ENCODE peak calls at places on chromosomes 7 and 10, in seven cellular contexts. One of them, this sample, is unnamed.

GRCh38 chr10:47079177-47079580 is 168.0 kb downstream of the PTPN20 start:
- DNase-seq in bronchial epithelial cell: peak
- DNase-seq in tibial nerve: no peak
- DNase-seq in CD4-positive, CD25-positive, alpha-beta regulatory T cell: no peak
- DNase-seq in thoracic aorta: no peak
- DNase-seq in CD4-positive, alpha-beta memory T cell: no peak
- DNase-seq in AG04449: no peak
- DNase-seq in this sample: no peak

GRCh38 chr7:90824386-90825307 is 228.5 kb downstream of the CDK14 start:
- DNase-seq in AG04449: peak
- DNase-seq in CD4-positive, CD25-positive, alpha-beta regulatory T cell: no peak
- DNase-seq in tibial nerve: no peak
- DNase-seq in thoracic aorta: no peak
- DNase-seq in bronchial epithelial cell: peak
- DNase-seq in CD4-positive, alpha-beta memory T cell: no peak
- DNase-seq in this sample: peak

GRCh38 chr7:159031135-159031701 is 113.4 kb downstream of the VIPR2 start:
- DNase-seq in bronchial epithelial cell: no peak
- DNase-seq in AG04449: no peak
- DNase-seq in thoracic aorta: no peak
- DNase-seq in CD4-positive, alpha-beta memory T cell: no peak
- DNase-seq in CD4-positive, CD25-positive, alpha-beta regulatory T cell: no peak
- DNase-seq in tibial nerve: peak
- DNase-seq in this sample: no peak

GRCh38 chr7:120996983-120997334 is 8.4 kb downstream of the CPED1 start:
- DNase-seq in bronchial epithelial cell: no peak
- DNase-seq in tibial nerve: no peak
- DNase-seq in AG04449: no peak
- DNase-seq in CD4-positive, alpha-beta memory T cell: no peak
- DNase-seq in CD4-positive, CD25-positive, alpha-beta regulatory T cell: no peak
- DNase-seq in thoracic aorta: no peak
- DNase-seq in this sample: no peak

GRCh38 chr7:118305686-118306085 is 81.2 kb downstream of the ANKRD7 start:
- DNase-seq in thoracic aorta: no peak
- DNase-seq in CD4-positive, alpha-beta memory T cell: no peak
- DNase-seq in CD4-positive, CD25-positive, alpha-beta regulatory T cell: no peak
- DNase-seq in AG04449: no peak
- DNase-seq in bronchial epithelial cell: peak
- DNase-seq in tibial nerve: no peak
- DNase-seq in this sample: no peak

GRCh38 chr7:23615331-23615730 is 18.1 kb downstream of the CCDC126 start:
- DNase-seq in thoracic aorta: no peak
- DNase-seq in CD4-positive, CD25-positive, alpha-beta regulatory T cell: no peak
- DNase-seq in CD4-positive, alpha-beta memory T cell: no peak
- DNase-seq in AG04449: no peak
- DNase-seq in tibial nerve: no peak
- DNase-seq in bronchial epithelial cell: no peak
- DNase-seq in this sample: no peak

GRCh38 chr7:100413286-100413685 is 15.2 kb downstream of the ZCWPW1 start:
- DNase-seq in thoracic aorta: no peak
- DNase-seq in CD4-positive, CD25-positive, alpha-beta regulatory T cell: no peak
- DNase-seq in bronchial epithelial cell: no peak
- DNase-seq in tibial nerve: no peak
- DNase-seq in AG04449: no peak
- DNase-seq in CD4-positive, alpha-beta memory T cell: no peak
- DNase-seq in this sample: no peak

GRCh38 chr7:74289660-74290589 is 718 bp downstream of the CLIP2 start:
- DNase-seq in CD4-positive, CD25-positive, alpha-beta regulatory T cell: peak
- DNase-seq in tibial nerve: no peak
- DNase-seq in thoracic aorta: no peak
- DNase-seq in bronchial epithelial cell: no peak
- DNase-seq in CD4-positive, alpha-beta memory T cell: peak
- DNase-seq in AG04449: no peak
- DNase-seq in this sample: no peak

GRCh38 chr7:124390301-124390700 is 357.4 kb upstream of the TMEM229A start:
- DNase-seq in CD4-positive, CD25-positive, alpha-beta regulatory T cell: no peak
- DNase-seq in tibial nerve: no peak
- DNase-seq in thoracic aorta: no peak
- DNase-seq in CD4-positive, alpha-beta memory T cell: no peak
- DNase-seq in AG04449: no peak
- DNase-seq in bronchial epithelial cell: no peak
- DNase-seq in this sample: no peak

GRCh38 chr10:12909836-12910185 is 91.7 kb downstream of the CCDC3 start:
- DNase-seq in CD4-positive, CD25-positive, alpha-beta regulatory T cell: no peak
- DNase-seq in AG04449: no peak
- DNase-seq in bronchial epithelial cell: peak
- DNase-seq in CD4-positive, alpha-beta memory T cell: no peak
- DNase-seq in thoracic aorta: no peak
- DNase-seq in tibial nerve: peak
- DNase-seq in this sample: no peak

DNA sequence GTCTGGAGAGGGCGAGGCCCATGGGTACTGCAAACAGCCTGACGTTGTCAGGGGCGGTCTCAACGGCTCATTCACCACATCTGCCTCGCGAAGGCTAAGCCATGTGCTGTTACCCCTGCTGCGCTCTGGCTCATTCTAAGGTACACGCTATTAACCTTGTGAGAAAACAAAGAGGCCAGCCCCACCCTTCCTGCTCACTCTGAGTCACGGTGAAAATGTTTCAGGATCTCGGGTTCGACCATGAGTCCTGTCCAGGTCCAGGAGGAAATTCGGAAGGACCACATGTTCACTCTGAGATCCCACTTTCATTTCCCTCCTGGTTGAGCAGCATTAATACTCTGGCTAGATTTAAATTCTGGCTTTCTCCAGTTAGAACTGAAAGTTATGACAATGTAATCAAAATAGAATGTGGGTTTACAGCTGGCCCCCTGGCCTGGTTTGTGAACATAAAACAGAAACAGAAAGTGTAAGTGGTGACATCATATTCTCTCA is 55.2 kb downstream of the EGFR start:
- DNase-seq in CD4-positive, alpha-beta memory T cell: peak
- DNase-seq in CD4-positive, CD25-positive, alpha-beta regulatory T cell: peak
- DNase-seq in bronchial epithelial cell: peak
- DNase-seq in thoracic aorta: no peak
- DNase-seq in AG04449: no peak
- DNase-seq in tibial nerve: no peak
- DNase-seq in this sample: no peak
- H3K4me3 ChIP-seq in CD4-positive, alpha-beta memory T cell: peak
- H3K4me3 ChIP-seq in CD4-positive, CD25-positive, alpha-beta regulatory T cell: peak
- H3K4me3 ChIP-seq in bronchial epithelial cell: no peak
- H3K4me3 ChIP-seq in thoracic aorta: peak
- H3K4me3 ChIP-seq in AG04449: peak
- H3K4me3 ChIP-seq in tibial nerve: no peak
- H3K4me3 ChIP-seq in this sample: peak

DNA sequence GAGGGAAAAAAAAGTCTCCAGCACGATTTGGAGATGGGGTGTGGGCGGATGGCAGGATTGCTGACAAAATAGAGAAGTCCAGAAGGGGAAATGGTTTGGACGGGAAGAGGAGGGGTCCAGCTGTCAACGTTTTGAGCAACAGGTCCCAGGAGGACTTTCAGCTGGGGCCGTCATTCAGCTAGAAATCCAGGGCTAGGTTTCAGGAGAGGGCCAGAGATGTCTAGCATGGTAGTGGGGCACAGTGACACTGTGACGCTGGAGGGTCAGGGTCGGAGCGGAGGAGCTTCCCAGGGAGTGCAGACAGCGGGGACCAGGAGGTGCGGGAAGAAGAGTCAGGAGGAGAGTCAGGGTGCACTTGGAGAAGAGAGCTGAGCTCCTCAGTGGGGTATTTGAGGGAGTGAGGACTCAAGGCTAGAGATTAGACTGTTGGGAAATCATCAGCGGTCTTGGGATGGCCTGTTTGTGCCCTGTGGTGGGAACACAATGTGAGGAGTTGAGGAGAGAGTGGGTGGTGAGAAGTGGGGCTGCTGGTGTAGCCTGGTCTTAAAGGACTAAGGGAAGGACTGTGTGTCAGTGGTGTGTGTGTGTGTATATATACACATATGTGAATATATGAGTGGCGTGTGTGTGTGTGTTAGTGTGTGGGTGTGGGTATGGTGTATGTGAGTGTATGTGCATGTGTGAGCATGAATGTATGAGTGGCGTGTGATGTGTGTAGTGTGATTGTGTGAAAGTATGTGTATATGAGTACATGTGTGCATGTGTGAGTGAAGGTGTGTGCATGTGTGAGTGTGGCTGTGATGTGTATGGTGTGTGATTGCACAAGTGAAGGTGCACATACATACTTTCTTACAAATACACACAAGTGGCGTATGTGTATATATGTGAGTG is 3.8 kb downstream of the ZYX start:
- DNase-seq in CD4-positive, alpha-beta memory T cell: no peak
- DNase-seq in thoracic aorta: no peak
- DNase-seq in bronchial epithelial cell: no peak
- DNase-seq in CD4-positive, CD25-positive, alpha-beta regulatory T cell: no peak
- DNase-seq in tibial nerve: no peak
- DNase-seq in AG04449: no peak
- DNase-seq in this sample: no peak
- H3K4me3 ChIP-seq in CD4-positive, alpha-beta memory T cell: no peak
- H3K4me3 ChIP-seq in thoracic aorta: peak
- H3K4me3 ChIP-seq in bronchial epithelial cell: no peak
- H3K4me3 ChIP-seq in CD4-positive, CD25-positive, alpha-beta regulatory T cell: peak
- H3K4me3 ChIP-seq in tibial nerve: no peak
- H3K4me3 ChIP-seq in AG04449: peak
- H3K4me3 ChIP-seq in this sample: peak

GRCh38 chr7:156691764-156692163 is 51.2 kb downstream of the RNF32 start:
- DNase-seq in bronchial epithelial cell: no peak
- DNase-seq in thoracic aorta: no peak
- DNase-seq in CD4-positive, CD25-positive, alpha-beta regulatory T cell: no peak
- DNase-seq in CD4-positive, alpha-beta memory T cell: no peak
- DNase-seq in tibial nerve: no peak
- DNase-seq in AG04449: no peak
- DNase-seq in this sample: no peak

GRCh38 chr7:156692849-156693248 is 52.3 kb downstream of the RNF32 start:
- DNase-seq in CD4-positive, alpha-beta memory T cell: no peak
- DNase-seq in bronchial epithelial cell: no peak
- DNase-seq in thoracic aorta: no peak
- DNase-seq in tibial nerve: no peak
- DNase-seq in AG04449: no peak
- DNase-seq in CD4-positive, CD25-positive, alpha-beta regulatory T cell: no peak
- DNase-seq in this sample: no peak

DNA sequence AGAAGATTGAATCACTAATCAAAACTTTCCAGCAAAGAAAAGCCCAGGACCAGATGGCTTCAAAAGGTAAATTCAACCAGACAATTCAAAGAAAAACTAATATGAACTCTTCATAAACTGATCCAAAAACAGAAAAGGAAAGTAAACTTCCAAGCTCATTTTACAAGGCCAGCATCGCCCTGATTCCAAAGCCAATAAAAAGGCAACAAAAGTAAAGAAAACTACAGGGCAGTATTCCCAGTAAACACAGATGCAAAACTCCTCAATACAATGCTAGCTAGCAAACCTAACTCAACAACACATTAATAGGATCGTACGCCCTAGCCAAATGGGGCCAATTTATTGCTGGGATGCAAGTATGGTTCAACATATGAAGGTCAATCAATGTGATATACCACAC is 53.1 kb downstream of the RNF32 start:
- DNase-seq in CD4-positive, alpha-beta memory T cell: no peak
- DNase-seq in tibial nerve: no peak
- DNase-seq in bronchial epithelial cell: no peak
- DNase-seq in CD4-positive, CD25-positive, alpha-beta regulatory T cell: no peak
- DNase-seq in AG04449: no peak
- DNase-seq in thoracic aorta: no peak
- DNase-seq in this sample: no peak
- H3K4me3 ChIP-seq in CD4-positive, alpha-beta memory T cell: no peak
- H3K4me3 ChIP-seq in tibial nerve: no peak
- H3K4me3 ChIP-seq in bronchial epithelial cell: no peak
- H3K4me3 ChIP-seq in CD4-positive, CD25-positive, alpha-beta regulatory T cell: no peak
- H3K4me3 ChIP-seq in AG04449: no peak
- H3K4me3 ChIP-seq in thoracic aorta: no peak
- H3K4me3 ChIP-seq in this sample: no peak

GRCh38 chr7:6376820-6377219 is 70.9 kb downstream of the DAGLB start:
- DNase-seq in thoracic aorta: no peak
- DNase-seq in AG04449: no peak
- DNase-seq in CD4-positive, alpha-beta memory T cell: no peak
- DNase-seq in tibial nerve: no peak
- DNase-seq in bronchial epithelial cell: no peak
- DNase-seq in CD4-positive, CD25-positive, alpha-beta regulatory T cell: no peak
- DNase-seq in this sample: no peak
- H3K4me3 ChIP-seq in thoracic aorta: peak
- H3K4me3 ChIP-seq in AG04449: no peak
- H3K4me3 ChIP-seq in CD4-positive, alpha-beta memory T cell: no peak
- H3K4me3 ChIP-seq in tibial nerve: no peak
- H3K4me3 ChIP-seq in bronchial epithelial cell: peak
- H3K4me3 ChIP-seq in CD4-positive, CD25-positive, alpha-beta regulatory T cell: peak
- H3K4me3 ChIP-seq in this sample: peak

DNA sequence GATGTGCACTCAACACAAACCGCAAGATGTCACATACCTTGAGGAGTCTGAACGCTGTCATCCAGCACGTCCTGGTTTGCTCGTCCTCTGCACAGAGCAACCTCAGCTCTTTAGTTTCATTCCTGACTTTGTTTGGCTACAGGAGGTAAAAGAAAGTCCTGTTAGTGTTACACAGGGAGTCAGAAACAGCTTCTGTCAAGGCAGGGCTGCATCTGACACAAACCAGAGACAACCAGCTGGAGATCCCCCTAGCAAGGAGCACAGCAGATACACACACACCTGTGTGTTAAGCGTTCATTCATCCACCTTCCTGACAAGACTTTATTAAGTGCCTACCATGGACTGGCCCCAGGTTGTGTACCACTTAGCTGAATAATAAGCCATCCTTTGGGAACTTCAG is 47.5 kb upstream of the DDC start:
- DNase-seq in CD4-positive, CD25-positive, alpha-beta regulatory T cell: no peak
- DNase-seq in bronchial epithelial cell: no peak
- DNase-seq in CD4-positive, alpha-beta memory T cell: no peak
- DNase-seq in tibial nerve: no peak
- DNase-seq in thoracic aorta: no peak
- DNase-seq in AG04449: no peak
- DNase-seq in this sample: no peak
- H3K4me3 ChIP-seq in CD4-positive, CD25-positive, alpha-beta regulatory T cell: no peak
- H3K4me3 ChIP-seq in bronchial epithelial cell: no peak
- H3K4me3 ChIP-seq in CD4-positive, alpha-beta memory T cell: no peak
- H3K4me3 ChIP-seq in tibial nerve: no peak
- H3K4me3 ChIP-seq in thoracic aorta: no peak
- H3K4me3 ChIP-seq in AG04449: no peak
- H3K4me3 ChIP-seq in this sample: no peak

DNA sequence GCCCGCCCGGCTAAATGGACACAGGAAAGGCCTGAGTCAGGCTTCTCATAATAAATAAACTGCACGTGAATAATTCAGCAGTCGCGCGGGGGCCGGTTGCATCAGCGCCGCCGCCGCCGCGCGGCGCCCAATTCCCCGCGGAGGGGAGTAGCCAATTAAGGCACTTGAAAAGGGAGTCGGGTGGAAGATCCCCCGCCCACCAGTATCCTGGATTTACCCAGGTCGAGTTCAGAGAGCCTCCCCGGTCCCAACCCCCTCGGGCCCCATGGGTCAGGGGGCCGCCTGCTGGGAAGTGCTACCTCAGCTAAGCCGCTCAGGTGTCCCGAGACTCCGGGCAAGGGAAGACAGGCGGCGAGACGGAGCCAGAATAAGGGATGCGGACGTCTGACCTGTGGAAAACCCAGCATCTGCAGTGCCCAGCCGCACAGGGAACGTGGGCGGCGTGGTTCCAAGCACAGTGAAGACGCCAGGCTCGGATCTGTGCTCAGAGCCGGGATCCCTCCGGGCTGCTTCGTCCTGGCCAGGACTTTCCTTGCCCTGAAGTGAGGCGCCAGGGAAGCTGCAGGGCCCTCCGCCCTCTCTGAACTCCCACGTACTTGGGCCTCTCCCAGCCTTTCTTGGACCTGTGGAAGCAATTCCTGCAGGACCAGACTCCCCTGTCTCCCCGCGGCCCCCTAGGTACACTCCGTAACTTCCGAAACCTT is 7.3 kb upstream of the LBX1 start:
- DNase-seq in AG04449: no peak
- DNase-seq in bronchial epithelial cell: no peak
- DNase-seq in tibial nerve: no peak
- DNase-seq in CD4-positive, CD25-positive, alpha-beta regulatory T cell: no peak
- DNase-seq in thoracic aorta: no peak
- DNase-seq in CD4-positive, alpha-beta memory T cell: no peak
- DNase-seq in this sample: no peak
- H3K4me3 ChIP-seq in AG04449: no peak
- H3K4me3 ChIP-seq in bronchial epithelial cell: no peak
- H3K4me3 ChIP-seq in tibial nerve: no peak
- H3K4me3 ChIP-seq in CD4-positive, CD25-positive, alpha-beta regulatory T cell: no peak
- H3K4me3 ChIP-seq in thoracic aorta: peak
- H3K4me3 ChIP-seq in CD4-positive, alpha-beta memory T cell: no peak
- H3K4me3 ChIP-seq in this sample: no peak